ENCODE peak calls at places on chromosome 10, in nine cellular contexts. One of them, this sample, is unnamed.

GRCh38 chr10:114879541-114880158 is 58.1 kb downstream of the FHIP2A start:
- DNase-seq in AG09309: no peak
- DNase-seq in MM.1S: peak; percentile 53
- DNase-seq in tibial artery: no peak
- DNase-seq in Peyer's patch: no peak
- DNase-seq in IMR-90: peak; percentile 16
- DNase-seq in ovary: no peak
- DNase-seq in dorsolateral prefrontal cortex: no peak
- DNase-seq in osteoblast: no peak
- DNase-seq in this sample: no peak

GRCh38 chr10:123608047-123608446 is 58.1 kb upstream of the GPR26 start:
- DNase-seq in osteoblast: no peak
- DNase-seq in tibial artery: no peak
- DNase-seq in dorsolateral prefrontal cortex: no peak
- DNase-seq in IMR-90: no peak
- DNase-seq in ovary: no peak
- DNase-seq in Peyer's patch: no peak
- DNase-seq in AG09309: no peak
- DNase-seq in MM.1S: no peak
- DNase-seq in this sample: no peak

GRCh38 chr10:113020425-113020753 is 70.3 kb downstream of the TCF7L2 start:
- DNase-seq in AG09309: no peak
- DNase-seq in tibial artery: no peak
- DNase-seq in dorsolateral prefrontal cortex: no peak
- DNase-seq in osteoblast: no peak
- DNase-seq in IMR-90: no peak
- DNase-seq in Peyer's patch: no peak
- DNase-seq in ovary: no peak
- DNase-seq in MM.1S: no peak
- DNase-seq in this sample: no peak

GRCh38 chr10:5632430-5632829 is 34.0 kb downstream of the ASB13 start:
- DNase-seq in Peyer's patch: peak; percentile 71
- DNase-seq in AG09309: no peak
- DNase-seq in ovary: no peak
- DNase-seq in IMR-90: no peak
- DNase-seq in dorsolateral prefrontal cortex: no peak
- DNase-seq in MM.1S: no peak
- DNase-seq in osteoblast: peak; percentile 41
- DNase-seq in tibial artery: peak; percentile 85
- DNase-seq in this sample: peak; percentile 91

GRCh38 chr10:38007551-38007950 is 2.9 kb upstream of the ZNF33A start:
- DNase-seq in MM.1S: no peak
- DNase-seq in dorsolateral prefrontal cortex: no peak
- DNase-seq in tibial artery: no peak
- DNase-seq in AG09309: no peak
- DNase-seq in ovary: no peak
- DNase-seq in osteoblast: no peak
- DNase-seq in Peyer's patch: no peak
- DNase-seq in IMR-90: no peak
- DNase-seq in this sample: no peak

GRCh38 chr10:11560076-11560709 is 51.3 kb downstream of the USP6NL start:
- DNase-seq in MM.1S: no peak
- DNase-seq in AG09309: no peak
- DNase-seq in dorsolateral prefrontal cortex: no peak
- DNase-seq in osteoblast: no peak
- DNase-seq in IMR-90: peak; percentile 39
- DNase-seq in Peyer's patch: no peak
- DNase-seq in ovary: no peak
- DNase-seq in tibial artery: no peak
- DNase-seq in this sample: no peak

GRCh38 chr10:93491589-93492121 is 4.8 kb upstream of the CEP55 start:
- DNase-seq in ovary: no peak
- DNase-seq in Peyer's patch: no peak
- DNase-seq in tibial artery: no peak
- DNase-seq in dorsolateral prefrontal cortex: no peak
- DNase-seq in MM.1S: no peak
- DNase-seq in AG09309: no peak
- DNase-seq in IMR-90: no peak
- DNase-seq in osteoblast: no peak
- DNase-seq in this sample: no peak

GRCh38 chr10:26780793-26781601 is 79.8 kb downstream of the ABI1 start:
- DNase-seq in osteoblast: peak; percentile 81
- DNase-seq in dorsolateral prefrontal cortex: no peak
- DNase-seq in MM.1S: no peak
- DNase-seq in IMR-90: peak; percentile 95
- DNase-seq in AG09309: peak; percentile 77
- DNase-seq in Peyer's patch: no peak
- DNase-seq in ovary: no peak
- DNase-seq in tibial artery: no peak
- DNase-seq in this sample: peak; percentile 93

GRCh38 chr10:52007091-52007490 is 307.0 kb upstream of the DKK1 start:
- DNase-seq in dorsolateral prefrontal cortex: no peak
- DNase-seq in ovary: no peak
- DNase-seq in AG09309: no peak
- DNase-seq in osteoblast: no peak
- DNase-seq in tibial artery: no peak
- DNase-seq in MM.1S: no peak
- DNase-seq in IMR-90: no peak
- DNase-seq in Peyer's patch: no peak
- DNase-seq in this sample: no peak

GRCh38 chr10:117429644-117430043 is 54.4 kb upstream of the PDZD8 start:
- DNase-seq in osteoblast: peak; percentile 47
- DNase-seq in ovary: no peak
- DNase-seq in Peyer's patch: no peak
- DNase-seq in MM.1S: no peak
- DNase-seq in tibial artery: no peak
- DNase-seq in AG09309: no peak
- DNase-seq in IMR-90: no peak
- DNase-seq in dorsolateral prefrontal cortex: no peak
- DNase-seq in this sample: no peak

GRCh38 chr10:90179696-90180407 is 478.5 kb downstream of the KIF20B start:
- DNase-seq in tibial artery: no peak
- DNase-seq in Peyer's patch: no peak
- DNase-seq in AG09309: peak; percentile 51
- DNase-seq in ovary: no peak
- DNase-seq in IMR-90: peak; percentile 67
- DNase-seq in MM.1S: no peak
- DNase-seq in osteoblast: no peak
- DNase-seq in dorsolateral prefrontal cortex: no peak
- DNase-seq in this sample: peak; percentile 44

GRCh38 chr10:95513941-95514392 is 47.2 kb downstream of the SORBS1 start:
- DNase-seq in IMR-90: peak; percentile 10
- DNase-seq in osteoblast: no peak
- DNase-seq in tibial artery: peak; percentile 87
- DNase-seq in dorsolateral prefrontal cortex: peak; percentile 64
- DNase-seq in ovary: no peak
- DNase-seq in MM.1S: no peak
- DNase-seq in AG09309: peak; percentile 14
- DNase-seq in Peyer's patch: no peak
- DNase-seq in this sample: peak; percentile 67

GRCh38 chr10:68618234-68618633 is 58.1 kb downstream of the TET1 start:
- DNase-seq in dorsolateral prefrontal cortex: no peak
- DNase-seq in tibial artery: no peak
- DNase-seq in IMR-90: no peak
- DNase-seq in MM.1S: no peak
- DNase-seq in AG09309: no peak
- DNase-seq in osteoblast: no peak
- DNase-seq in ovary: no peak
- DNase-seq in Peyer's patch: no peak
- DNase-seq in this sample: no peak

GRCh38 chr10:58516118-58516517 is 3.4 kb downstream of the BICC1 start:
- DNase-seq in ovary: no peak
- DNase-seq in dorsolateral prefrontal cortex: no peak
- DNase-seq in tibial artery: no peak
- DNase-seq in Peyer's patch: no peak
- DNase-seq in osteoblast: no peak
- DNase-seq in IMR-90: no peak
- DNase-seq in MM.1S: no peak
- DNase-seq in AG09309: no peak
- DNase-seq in this sample: peak; percentile 92

GRCh38 chr10:99551158-99551557 is 18.4 kb downstream of the NKX2-3 start:
- DNase-seq in tibial artery: no peak
- DNase-seq in Peyer's patch: no peak
- DNase-seq in ovary: no peak
- DNase-seq in dorsolateral prefrontal cortex: no peak
- DNase-seq in osteoblast: no peak
- DNase-seq in IMR-90: peak; percentile 56
- DNase-seq in MM.1S: peak; percentile 33
- DNase-seq in AG09309: peak; percentile 54
- DNase-seq in this sample: no peak

GRCh38 chr10:95640891-95641315 is 15.6 kb downstream of the ALDH18A1 start:
- DNase-seq in MM.1S: no peak
- DNase-seq in AG09309: no peak
- DNase-seq in tibial artery: no peak
- DNase-seq in ovary: no peak
- DNase-seq in Peyer's patch: no peak
- DNase-seq in osteoblast: no peak
- DNase-seq in IMR-90: no peak
- DNase-seq in dorsolateral prefrontal cortex: no peak
- DNase-seq in this sample: no peak

GRCh38 chr10:62005687-62006086 is 104.2 kb downstream of the ARID5B start:
- DNase-seq in MM.1S: no peak
- DNase-seq in ovary: no peak
- DNase-seq in Peyer's patch: no peak
- DNase-seq in IMR-90: no peak
- DNase-seq in osteoblast: no peak
- DNase-seq in dorsolateral prefrontal cortex: no peak
- DNase-seq in tibial artery: no peak
- DNase-seq in AG09309: no peak
- DNase-seq in this sample: no peak

GRCh38 chr10:122510736-122511135 is 49.4 kb downstream of the HTRA1 start:
- DNase-seq in IMR-90: no peak
- DNase-seq in ovary: no peak
- DNase-seq in MM.1S: no peak
- DNase-seq in AG09309: no peak
- DNase-seq in osteoblast: no peak
- DNase-seq in Peyer's patch: no peak
- DNase-seq in tibial artery: no peak
- DNase-seq in dorsolateral prefrontal cortex: no peak
- DNase-seq in this sample: no peak

GRCh38 chr10:106716375-106716774 is 448.1 kb downstream of the SORCS1 start:
- DNase-seq in MM.1S: no peak
- DNase-seq in osteoblast: no peak
- DNase-seq in dorsolateral prefrontal cortex: no peak
- DNase-seq in tibial artery: no peak
- DNase-seq in AG09309: no peak
- DNase-seq in IMR-90: no peak
- DNase-seq in ovary: no peak
- DNase-seq in Peyer's patch: no peak
- DNase-seq in this sample: no peak

GRCh38 chr10:14481752-14482151 is 151.0 kb upstream of the FRMD4A start:
- DNase-seq in osteoblast: no peak
- DNase-seq in MM.1S: peak; percentile 90
- DNase-seq in tibial artery: no peak
- DNase-seq in Peyer's patch: no peak
- DNase-seq in ovary: no peak
- DNase-seq in IMR-90: peak; percentile 40
- DNase-seq in dorsolateral prefrontal cortex: peak; percentile 78
- DNase-seq in AG09309: no peak
- DNase-seq in this sample: no peak

GRCh38 chr10:98269435-98269912 is 1.5 kb upstream of the LOXL4 start:
- DNase-seq in Peyer's patch: peak; percentile 49
- DNase-seq in MM.1S: no peak
- DNase-seq in dorsolateral prefrontal cortex: no peak
- DNase-seq in AG09309: peak; percentile 55
- DNase-seq in ovary: peak; percentile 76
- DNase-seq in IMR-90: peak; percentile 73
- DNase-seq in osteoblast: peak; percentile 99
- DNase-seq in tibial artery: peak; percentile 97
- DNase-seq in this sample: peak; percentile 60

GRCh38 chr10:123835575-123835974 is 56.0 kb downstream of the CPXM2 start:
- DNase-seq in IMR-90: no peak
- DNase-seq in tibial artery: no peak
- DNase-seq in osteoblast: no peak
- DNase-seq in dorsolateral prefrontal cortex: no peak
- DNase-seq in Peyer's patch: no peak
- DNase-seq in AG09309: no peak
- DNase-seq in ovary: no peak
- DNase-seq in MM.1S: no peak
- DNase-seq in this sample: no peak

GRCh38 chr10:28668363-28669226 is 8.7 kb upstream of the BAMBI start:
- DNase-seq in osteoblast: peak; percentile 76
- DNase-seq in MM.1S: no peak
- DNase-seq in tibial artery: peak; percentile 76
- DNase-seq in Peyer's patch: peak; percentile 53
- DNase-seq in IMR-90: no peak
- DNase-seq in ovary: peak; percentile 77
- DNase-seq in dorsolateral prefrontal cortex: no peak
- DNase-seq in AG09309: no peak
- DNase-seq in this sample: no peak
- H3K4me3 ChIP-seq in osteoblast: peak overlapping the region; percentile 72
- H3K4me3 ChIP-seq in MM.1S: no peak overlapping the region
- H3K4me3 ChIP-seq in tibial artery: peak overlapping the region; percentile 50
- H3K4me3 ChIP-seq in Peyer's patch: no peak overlapping the region
- H3K4me3 ChIP-seq in IMR-90: peak overlapping the region; percentile 46
- H3K4me3 ChIP-seq in ovary: peak overlapping the region; percentile 40
- H3K4me3 ChIP-seq in dorsolateral prefrontal cortex: peak overlapping the region; percentile 49
- H3K4me3 ChIP-seq in AG09309: peak overlapping the region; percentile 20
- H3K4me3 ChIP-seq in this sample: peak overlapping the region; percentile 76

GRCh38 chr10:104638861-104639594 is 2.1 kb upstream of the SORCS3 start:
- DNase-seq in dorsolateral prefrontal cortex: no peak
- DNase-seq in tibial artery: no peak
- DNase-seq in MM.1S: peak; percentile 15
- DNase-seq in ovary: no peak
- DNase-seq in Peyer's patch: no peak
- DNase-seq in IMR-90: no peak
- DNase-seq in AG09309: no peak
- DNase-seq in osteoblast: no peak
- DNase-seq in this sample: no peak
- TF ChIP-seq CTCF in dorsolateral prefrontal cortex: peak; percentile 67
- TF ChIP-seq CTCF in tibial artery: no peak
- TF ChIP-seq CTCF in MM.1S: peak; percentile 55
- TF ChIP-seq CTCF in ovary: no peak
- TF ChIP-seq CTCF in Peyer's patch: no peak
- TF ChIP-seq CTCF in IMR-90: no peak
- TF ChIP-seq CTCF in AG09309: peak; percentile 42
- TF ChIP-seq CTCF in osteoblast: peak; percentile 10
- TF ChIP-seq CTCF in this sample: peak; percentile 63

GRCh38 chr10:88944813-88945212 is 7.8 kb downstream of the ACTA2 start:
- DNase-seq in Peyer's patch: no peak
- DNase-seq in dorsolateral prefrontal cortex: no peak
- DNase-seq in ovary: no peak
- DNase-seq in tibial artery: no peak
- DNase-seq in IMR-90: no peak
- DNase-seq in osteoblast: no peak
- DNase-seq in MM.1S: peak; percentile 28
- DNase-seq in AG09309: no peak
- DNase-seq in this sample: no peak
- H3K4me3 ChIP-seq in Peyer's patch: no peak overlapping the region
- H3K4me3 ChIP-seq in dorsolateral prefrontal cortex: no peak overlapping the region
- H3K4me3 ChIP-seq in ovary: no peak overlapping the region
- H3K4me3 ChIP-seq in tibial artery: peak overlapping the region; percentile 68
- H3K4me3 ChIP-seq in IMR-90: no peak overlapping the region
- H3K4me3 ChIP-seq in osteoblast: no peak overlapping the region
- H3K4me3 ChIP-seq in MM.1S: no peak overlapping the region
- H3K4me3 ChIP-seq in AG09309: no peak overlapping the region
- H3K4me3 ChIP-seq in this sample: no peak overlapping the region

DNA sequence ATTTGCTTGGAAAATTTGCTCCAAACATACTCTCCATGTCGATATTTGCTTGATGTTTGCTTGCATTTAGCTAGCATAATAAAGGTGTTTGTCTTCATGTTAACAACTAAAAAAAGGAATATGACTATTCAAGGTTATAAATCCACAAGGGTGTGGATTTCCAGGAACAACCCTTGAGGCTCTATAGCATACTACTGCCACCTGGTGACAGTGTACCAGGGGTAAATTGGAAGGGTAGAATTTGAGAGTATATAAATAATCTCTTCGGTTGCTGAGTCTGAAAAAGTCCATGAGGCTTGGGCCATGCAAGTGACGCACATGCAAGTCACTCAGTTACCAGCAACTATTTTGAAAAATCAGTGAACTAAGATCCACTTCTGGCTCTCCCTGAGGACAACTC is 68.4 kb downstream of the SLIT1 start:
- DNase-seq in AG09309: no peak
- DNase-seq in MM.1S: no peak
- DNase-seq in ovary: no peak
- DNase-seq in Peyer's patch: no peak
- DNase-seq in osteoblast: no peak
- DNase-seq in IMR-90: no peak
- DNase-seq in tibial artery: no peak
- DNase-seq in dorsolateral prefrontal cortex: no peak
- DNase-seq in this sample: no peak
- TF ChIP-seq CTCF in AG09309: peak; percentile 27
- TF ChIP-seq CTCF in MM.1S: peak; percentile 25
- TF ChIP-seq CTCF in ovary: no peak
- TF ChIP-seq CTCF in Peyer's patch: no peak
- TF ChIP-seq CTCF in osteoblast: peak; percentile 29
- TF ChIP-seq CTCF in IMR-90: peak; percentile 37
- TF ChIP-seq CTCF in tibial artery: no peak
- TF ChIP-seq CTCF in dorsolateral prefrontal cortex: peak; percentile 30
- TF ChIP-seq CTCF in this sample: peak; percentile 49